ENCODE peak calls at places on chromosome 21, in four cellular contexts. O is K562, N is transverse colon, E is suprapubic skin. R is an unnamed sample. For H3K4me1, the result is how much of the 10 kb centered on the place peaks cover.

GRCh38 chr21:31034378-31034777 is 3.9 kb downstream of the KRTAP19-8 start:
- DNase-seq in O (no peak), N (no peak), E (no peak), R (no peak)

GRCh38 chr21:22981819-22982218 is 1983.6 kb downstream of the NCAM2 start:
- DNase-seq in O (no peak), N (no peak), E (no peak), R (no peak)

GRCh38 chr21:15524855-15525254 is 204.9 kb upstream of the USP25 start:
- DNase-seq in O (no peak), N (no peak), E (no peak), R (no peak)

GRCh38 chr21:43188181-43188580 is 19.4 kb downstream of the CRYAA start:
- DNase-seq in O (no peak), N (no peak), E (no peak), R (peak)

GRCh38 chr21:15434185-15434905 is 295.4 kb upstream of the USP25 start:
- DNase-seq in O (no peak), N (no peak), E (no peak), R (no peak)

GRCh38 chr21:37868896-37869295 is 47.4 kb downstream of the KCNJ6 start:
- DNase-seq in O (no peak), N (no peak), E (no peak), R (no peak)

GRCh38 chr21:38839683-38840286 is 34.1 kb downstream of the ETS2 start:
- DNase-seq in O (no peak), N (no peak), E (no peak), R (no peak)

GRCh38 chr21:33259995-33260394 is 6.2 kb upstream of the IL10RB start:
- DNase-seq in O (no peak), N (peak), E (no peak), R (no peak)

GRCh38 chr21:43311303-43311817 is 115.6 kb downstream of the SIK1 start:
- DNase-seq in O (no peak), N (peak), E (no peak), R (no peak)

GRCh38 chr21:37684115-37684493 is 232.2 kb downstream of the KCNJ6 start:
- DNase-seq in O (no peak), N (no peak), E (no peak), R (no peak)

GRCh38 chr21:16022121-16022520 is 292.3 kb downstream of the USP25 start:
- DNase-seq in O (no peak), N (no peak), E (no peak), R (no peak)

GRCh38 chr21:10418649-10419048 is 102.7 kb upstream of the TPTE start:
- DNase-seq in O (no peak), N (no peak), E (no peak), R (no peak)

GRCh38 chr21:39022035-39022900 is 161.0 kb downstream of the PSMG1 start:
- DNase-seq in O (no peak), N (no peak), E (no peak), R (no peak)

GRCh38 chr21:32278068-32278467 is 781 bp downstream of the MIS18A start:
- DNase-seq in O (no peak), N (no peak), E (no peak), R (no peak)

GRCh38 chr21:17612023-17612564 is 607 bp downstream of the BTG3 start:
- DNase-seq in O (no peak), N (peak), E (peak), R (no peak)

GRCh38 chr21:19547951-19548635 is 1144.5 kb upstream of the TMPRSS15 start:
- DNase-seq in O (no peak), N (no peak), E (no peak), R (no peak)

GRCh38 chr21:39082656-39083376 is 100.4 kb downstream of the PSMG1 start:
- DNase-seq in O (peak), N (peak), E (no peak), R (no peak)

GRCh38 chr21:42656872-42657271 is 3.5 kb downstream of the PDE9A start:
- DNase-seq in O (no peak), N (no peak), E (no peak), R (no peak)

DNA sequence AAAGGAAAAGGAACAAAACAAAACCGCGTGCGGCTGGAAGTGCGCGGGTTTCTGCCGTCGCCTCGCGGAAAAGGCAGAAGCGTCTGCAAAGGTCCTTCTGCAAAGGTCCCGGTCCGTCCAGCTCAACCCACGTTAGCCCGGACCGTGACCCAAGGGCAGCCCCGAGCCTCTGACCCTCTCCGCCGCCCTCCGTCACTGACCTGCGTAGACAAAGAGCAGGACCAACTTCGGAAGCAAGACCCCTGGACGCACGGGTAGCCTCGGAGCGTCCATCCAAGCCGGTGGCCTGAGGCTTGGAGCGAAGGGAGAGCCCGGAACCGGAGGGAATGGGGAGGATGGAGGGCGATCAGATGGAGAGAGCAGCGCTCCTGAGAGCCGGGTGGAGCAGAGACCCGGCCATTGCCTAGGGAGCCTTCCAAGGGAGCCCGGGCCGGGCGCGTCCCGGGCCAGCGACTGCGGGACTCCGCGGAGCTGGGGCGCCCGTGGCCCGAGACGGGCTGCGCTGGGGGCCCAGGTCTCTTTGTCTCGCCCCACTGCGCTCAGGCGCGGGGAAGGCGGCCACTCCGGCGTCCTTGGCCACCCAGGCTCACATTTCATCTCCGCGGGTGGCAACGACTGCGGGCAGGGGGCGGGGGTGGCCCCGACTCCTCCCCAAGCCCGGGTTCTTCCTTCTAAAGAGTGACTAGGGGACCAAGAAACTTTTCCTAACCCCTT is at the start of gene CYYR1:
- DNase-seq in O (no peak), N (no peak), E (no peak), R (no peak)
- H3K4me3 ChIP-seq in O (no peak), N (no peak), E (peak), R (peak)

GRCh38 chr21:35050348-35051286 is 1.5 kb upstream of the RUNX1 start:
- DNase-seq in O (peak), N (no peak), E (no peak), R (no peak)
- TF ChIP-seq EP300 in O (no peak), N (no peak), E (no peak), R (no peak)

DNA sequence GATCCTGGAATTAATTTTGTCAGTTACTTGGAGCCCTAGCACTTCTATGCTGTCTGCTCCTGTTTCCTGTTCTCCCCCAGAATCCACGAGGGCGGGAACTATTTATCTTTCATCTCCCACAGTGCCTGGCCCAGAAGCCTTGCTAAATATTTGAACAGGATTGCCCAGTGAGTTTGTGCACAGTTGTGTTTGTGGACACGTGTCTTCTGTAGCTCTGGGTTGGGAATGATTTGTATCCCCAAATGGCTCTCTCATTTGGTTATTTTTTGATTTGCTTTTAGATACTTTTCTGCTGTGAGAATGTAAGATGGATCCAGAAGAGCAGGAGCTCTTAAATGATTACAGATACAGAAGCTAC is 7.8 kb downstream of the DOP1B start:
- DNase-seq in O (no peak), N (peak), E (no peak), R (no peak)
- H3K4me1 ChIP-seq in O (under half), N (under half), E (under half), R (under half)

DNA sequence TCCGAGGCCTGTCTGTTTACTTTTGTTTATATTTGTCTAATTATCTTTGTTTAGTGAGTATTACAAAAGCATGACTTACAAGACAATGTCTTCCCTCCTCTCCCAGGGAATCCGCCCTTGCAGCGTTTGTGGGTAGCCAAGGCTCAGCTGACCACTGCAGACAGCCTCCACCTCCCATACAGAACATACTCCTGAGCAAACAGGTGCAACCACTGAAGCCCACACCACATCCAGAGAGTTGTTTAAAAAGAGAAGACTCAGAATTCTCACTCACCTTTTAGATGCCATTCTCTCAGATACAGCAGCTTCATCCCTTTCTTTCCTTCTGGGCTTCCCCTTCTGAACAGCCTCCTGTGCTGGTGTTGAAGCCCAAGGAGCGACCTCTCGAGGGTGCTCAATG is 103.5 kb upstream of the TMPRSS2 start:
- DNase-seq in O (no peak), N (no peak), E (no peak), R (no peak)
- H3K4me3 ChIP-seq in O (no peak), N (no peak), E (no peak), R (no peak)

GRCh38 chr21:46202592-46203202 is 18.4 kb upstream of the SPATC1L start:
- DNase-seq in O (no peak), N (no peak), E (no peak), R (no peak)
- TF ChIP-seq EP300 in O (no peak), N (no peak), E (no peak), R (no peak)

DNA sequence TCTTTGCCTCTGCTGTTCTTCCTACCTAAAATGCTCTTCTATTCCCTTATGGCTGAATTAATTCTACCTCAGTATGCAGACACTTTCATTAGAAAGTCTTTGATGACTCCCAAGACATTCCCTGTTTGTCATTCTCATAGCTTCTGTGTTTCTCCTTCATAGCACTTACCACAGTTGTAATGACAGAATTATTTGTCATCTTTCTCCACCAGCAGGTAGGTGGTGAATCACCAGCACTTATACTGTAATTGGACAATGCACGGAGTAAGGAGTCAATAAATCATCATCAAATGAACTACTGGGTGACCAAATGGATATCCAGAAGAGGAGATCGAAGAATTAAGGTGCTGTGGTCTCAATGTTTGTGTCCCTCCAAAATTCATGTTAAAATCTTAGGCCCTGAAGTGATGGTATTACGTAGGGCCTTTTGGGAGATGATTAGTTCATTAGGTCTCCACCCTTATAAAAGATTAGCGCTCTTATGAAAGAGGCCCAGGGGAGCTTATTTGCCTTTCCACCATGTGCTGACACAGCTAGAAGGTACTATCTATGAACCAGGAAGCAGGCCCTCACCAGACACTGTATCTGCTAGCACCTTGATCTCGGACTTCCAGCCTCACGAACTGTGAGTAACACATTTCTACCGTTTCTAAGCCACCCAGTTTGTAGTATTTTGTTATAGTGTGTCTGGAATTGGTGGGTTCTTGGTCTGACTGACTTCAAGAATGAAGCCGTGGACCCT is 2.4 kb upstream of the CCT8 start:
- DNase-seq in O (no peak), N (no peak), E (no peak), R (no peak)
- H3K4me1 ChIP-seq in O (under half), N (under half), E (under half), R (under half)

GRCh38 chr21:44349847-44350772 is 3.3 kb upstream of the TRPM2 start:
- DNase-seq in O (no peak), N (no peak), E (no peak), R (no peak)
- H3K4me3 ChIP-seq in O (no peak), N (no peak), E (peak), R (no peak)

GRCh38 chr21:25329227-25329626 is 278.1 kb downstream of the MRPL39 start:
- DNase-seq in O (no peak), N (no peak), E (no peak), R (no peak)
- TF ChIP-seq EP300 in O (no peak), N (no peak), E (no peak), R (no peak)

DNA sequence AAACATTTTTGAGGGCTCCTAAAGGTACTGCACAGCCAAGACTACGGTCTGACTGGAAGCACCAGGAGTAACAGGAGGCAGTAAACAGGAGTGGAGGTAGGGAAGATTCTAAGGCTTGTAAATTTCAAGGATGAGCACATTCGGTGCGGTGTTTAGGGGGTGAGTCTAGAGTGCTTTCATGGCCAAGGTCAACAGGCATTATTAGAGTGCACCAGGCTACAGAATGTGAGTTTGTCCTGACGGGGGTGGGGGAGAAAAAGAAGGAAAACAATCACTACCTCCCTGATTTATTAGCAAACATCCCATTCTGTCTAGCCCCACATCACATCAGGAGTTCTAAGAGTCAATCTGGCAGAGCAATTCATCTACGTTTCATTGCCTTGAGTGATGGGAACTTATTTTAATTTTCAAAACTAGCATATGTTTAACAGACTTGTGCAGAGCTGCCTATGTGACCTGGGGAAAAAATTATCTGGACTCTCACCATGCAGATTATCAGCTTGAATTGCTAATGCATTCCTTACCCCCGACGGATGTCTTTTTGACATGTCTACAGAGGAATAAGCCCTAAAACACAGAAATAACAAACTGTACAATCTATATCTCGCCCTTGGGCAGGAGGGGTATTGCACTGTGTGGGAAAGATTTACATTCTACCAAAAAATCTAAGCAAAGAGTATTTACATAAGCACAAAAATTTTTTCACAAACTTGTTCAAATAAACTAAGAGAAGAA is 45.0 kb downstream of the APP start:
- DNase-seq in O (no peak), N (no peak), E (no peak), R (no peak)
- H3K4me1 ChIP-seq in O (under half), N (under half), E (half or more), R (under half)

GRCh38 chr21:45074048-45074817 is at the start of gene ADARB1:
- DNase-seq in O (peak), N (peak), E (no peak), R (no peak)

GRCh38 chr21:45075606-45076244 is 1.3 kb downstream of the ADARB1 start:
- DNase-seq in O (no peak), N (no peak), E (no peak), R (no peak)

GRCh38 chr21:45078371-45078770 is 4.0 kb downstream of the ADARB1 start:
- DNase-seq in O (no peak), N (no peak), E (no peak), R (no peak)

GRCh38 chr21:45074818-45075605 is 632 bp downstream of the ADARB1 start:
- DNase-seq in O (peak), N (no peak), E (no peak), R (no peak)

DNA sequence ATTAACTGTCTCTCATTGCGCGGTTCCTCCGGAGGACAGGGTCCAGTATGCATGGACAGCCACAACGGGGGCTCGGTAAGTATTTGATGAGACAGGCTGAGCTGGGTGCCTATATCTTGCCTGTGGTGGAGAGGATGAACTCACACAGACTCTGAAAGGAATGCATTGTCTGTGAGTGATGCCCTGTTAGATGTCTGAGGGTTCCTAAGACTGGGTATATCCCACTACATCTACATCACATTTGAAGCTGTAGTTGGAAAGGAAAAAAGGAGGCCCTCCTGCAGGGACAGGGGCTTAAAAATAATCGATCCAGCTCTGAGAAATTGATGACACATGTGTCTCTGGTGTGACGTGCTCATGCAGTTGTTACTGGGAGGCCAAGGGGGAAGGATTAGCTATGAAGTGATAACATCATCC is 1.9 kb downstream of the ADARB1 start:
- DNase-seq in O (no peak), N (no peak), E (no peak), R (no peak)
- H3K4me3 ChIP-seq in O (no peak), N (no peak), E (peak), R (no peak)